ENCODE peak calls at places on chromosomes 16 and 17, in four cellular contexts. Z is K562, C is GM12878, M is HepG2. V is an unnamed sample.

GRCh38 chr17:35486920-35487727 is 38.6 kb upstream of the SLFN13 start:
- DNase-seq in Z (no peak), C (peak; percentile 23), M (no peak), V (no peak)

GRCh38 chr16:51228097-51228659 is 77.1 kb upstream of the SALL1 start:
- DNase-seq in Z (no peak), C (no peak), M (no peak), V (no peak)

GRCh38 chr17:41393826-41394225 is 3.6 kb downstream of the KRT31 start:
- DNase-seq in Z (no peak), C (no peak), M (no peak), V (no peak)

GRCh38 chr16:51057969-51058337 is 93.1 kb downstream of the SALL1 start:
- DNase-seq in Z (no peak), C (no peak), M (peak; percentile 57), V (no peak)

GRCh38 chr16:719815-720506 is 985 bp upstream of the ANTKMT start:
- DNase-seq in Z (no peak), C (no peak), M (peak; percentile 66), V (no peak)

GRCh38 chr17:16492613-16493290 is 759 bp upstream of the LRRC75A start:
- DNase-seq in Z (no peak), C (no peak), M (no peak), V (no peak)

GRCh38 chr16:3902731-3903130 is 22.2 kb upstream of the CREBBP start:
- DNase-seq in Z (no peak), C (no peak), M (no peak), V (no peak)

GRCh38 chr17:48795444-48796162 is 21.4 kb downstream of the TTLL6 start:
- DNase-seq in Z (no peak), C (no peak), M (peak; percentile 95), V (no peak)

DNA sequence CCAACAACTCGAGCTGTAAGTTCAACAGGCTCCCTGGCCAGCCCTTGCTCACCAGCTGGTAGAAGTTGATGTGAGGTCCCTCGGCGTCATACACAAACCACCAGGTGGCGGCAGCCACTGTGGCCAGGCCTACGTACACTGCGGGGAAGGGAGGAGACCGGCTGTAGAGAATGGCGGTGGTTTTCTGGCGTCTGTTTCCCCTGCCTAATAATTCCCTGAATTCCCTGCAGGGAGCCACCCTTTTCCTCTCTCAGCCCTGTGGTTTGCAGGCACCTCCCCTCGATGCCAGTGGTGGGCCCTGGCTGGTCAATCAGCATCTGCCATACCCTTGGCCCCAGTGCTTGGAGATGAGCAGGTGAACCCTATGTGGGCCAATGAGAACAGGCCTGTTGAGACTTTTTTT is 18.9 kb upstream of the P2RX1 start:
- DNase-seq in Z (no peak), C (no peak), M (peak; percentile 73), V (peak; percentile 84)
- TF ChIP-seq FOXK2 in Z (no peak), C (no peak), M (no peak), V (no peak)

GRCh38 chr16:55663770-55664677 is 8.2 kb downstream of the SLC6A2 start:
- DNase-seq in Z (no peak), C (no peak), M (no peak), V (no peak)
- TF ChIP-seq FOXK2 in Z (no peak), C (no peak), M (no peak), V (no peak)

GRCh38 chr16:10992797-10993196 is 48.4 kb downstream of the CLEC16A start:
- DNase-seq in Z (peak; percentile 76), C (no peak), M (no peak), V (no peak)
- TF ChIP-seq FOXK2 in Z (peak; percentile 46), C (no peak), M (no peak), V (no peak)

GRCh38 chr17:39737761-39738567 is at the start of gene GRB7:
- DNase-seq in Z (peak; percentile 71), C (no peak), M (peak; percentile 56), V (no peak)
- TF ChIP-seq FOXK2 in Z (no peak), C (no peak), M (no peak), V (no peak)

GRCh38 chr16:11142951-11143740 is 112.9 kb downstream of the SOCS1 start:
- DNase-seq in Z (no peak), C (no peak), M (no peak), V (no peak)
- TF ChIP-seq FOXK2 in Z (no peak), C (no peak), M (no peak), V (no peak)

GRCh38 chr17:73343739-73344454 is 32.1 kb upstream of the CDC42EP4 start:
- DNase-seq in Z (no peak), C (no peak), M (no peak), V (no peak)
- TF ChIP-seq FOXK2 in Z (no peak), C (no peak), M (no peak), V (no peak)

DNA sequence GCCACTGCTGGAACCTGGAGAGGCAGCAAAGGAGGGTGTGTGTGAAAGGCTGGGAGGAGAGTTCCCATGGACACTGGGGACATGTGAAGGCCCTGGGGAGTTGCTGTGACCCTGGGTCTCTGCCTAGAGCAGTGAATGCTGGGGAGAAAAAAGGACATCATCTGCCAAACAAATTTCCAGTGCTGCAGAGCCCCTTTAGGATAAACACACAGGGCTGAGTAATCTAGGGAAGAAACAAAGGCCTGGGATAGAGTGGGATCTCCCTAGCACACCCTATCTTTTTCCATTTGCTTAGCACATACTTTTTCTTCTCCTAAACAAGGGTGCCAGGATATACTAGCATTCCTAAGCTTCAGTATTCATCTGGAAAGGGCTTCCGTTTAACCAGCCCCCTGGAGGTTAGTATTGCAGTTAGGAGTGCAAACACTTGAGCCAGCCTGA is 3.3 kb upstream of the HIGD1B start:
- DNase-seq in Z (no peak), C (no peak), M (peak; percentile 35), V (no peak)
- TF ChIP-seq FOXK2 in Z (no peak), C (no peak), M (no peak), V (no peak)

GRCh38 chr17:57553991-57554825 is 190.9 kb downstream of the CCDC182 start:
- DNase-seq in Z (peak; percentile 58), C (no peak), M (no peak), V (no peak)
- TF ChIP-seq FOXK2 in Z (no peak), C (no peak), M (no peak), V (no peak)

V was measured in HEK293T.